ENCODE peak calls at places on chromosomes 4 and X, in nine cellular contexts. One of them, this sample, is unnamed.

GRCh38 chrX:8955521-8955920 is 78.4 kb downstream of the FAM9B start:
- DNase-seq in memory B cell: no peak
- DNase-seq in NAMALWA: no peak
- DNase-seq in upper lobe of right lung: no peak
- DNase-seq in psoas muscle: no peak
- DNase-seq in Calu3: no peak
- DNase-seq in hippocampal formation: no peak
- DNase-seq in mesenteric fat pad: no peak
- DNase-seq in NCI-H2081: no peak
- DNase-seq in this sample: no peak

GRCh38 chrX:138191998-138192397 is 519.5 kb downstream of the FGF13 start:
- DNase-seq in memory B cell: no peak
- DNase-seq in NAMALWA: peak; percentile 37
- DNase-seq in upper lobe of right lung: no peak
- DNase-seq in psoas muscle: no peak
- DNase-seq in Calu3: peak; percentile 21
- DNase-seq in hippocampal formation: no peak
- DNase-seq in mesenteric fat pad: no peak
- DNase-seq in NCI-H2081: no peak
- DNase-seq in this sample: peak; percentile 27

GRCh38 chr4:125115941-125116340 is 198.8 kb upstream of the FAT4 start:
- DNase-seq in memory B cell: no peak
- DNase-seq in NAMALWA: no peak
- DNase-seq in upper lobe of right lung: no peak
- DNase-seq in psoas muscle: no peak
- DNase-seq in Calu3: no peak
- DNase-seq in hippocampal formation: no peak
- DNase-seq in mesenteric fat pad: no peak
- DNase-seq in NCI-H2081: no peak
- DNase-seq in this sample: no peak

GRCh38 chr4:98749206-98749605 is 90.8 kb upstream of the TSPAN5 start:
- DNase-seq in memory B cell: no peak
- DNase-seq in NAMALWA: no peak
- DNase-seq in upper lobe of right lung: no peak
- DNase-seq in psoas muscle: no peak
- DNase-seq in Calu3: no peak
- DNase-seq in hippocampal formation: no peak
- DNase-seq in mesenteric fat pad: no peak
- DNase-seq in NCI-H2081: no peak
- DNase-seq in this sample: no peak

GRCh38 chrX:77293331-77293995 is 153.7 kb upstream of the FGF16 start:
- DNase-seq in memory B cell: no peak
- DNase-seq in NAMALWA: no peak
- DNase-seq in upper lobe of right lung: no peak
- DNase-seq in psoas muscle: no peak
- DNase-seq in Calu3: no peak
- DNase-seq in hippocampal formation: no peak
- DNase-seq in mesenteric fat pad: no peak
- DNase-seq in NCI-H2081: no peak
- DNase-seq in this sample: no peak

GRCh38 chr4:185513489-185514181 is 21.7 kb downstream of the PDLIM3 start:
- DNase-seq in memory B cell: no peak
- DNase-seq in NAMALWA: no peak
- DNase-seq in upper lobe of right lung: no peak
- DNase-seq in psoas muscle: peak; percentile 75
- DNase-seq in Calu3: no peak
- DNase-seq in hippocampal formation: no peak
- DNase-seq in mesenteric fat pad: no peak
- DNase-seq in NCI-H2081: no peak
- DNase-seq in this sample: no peak

GRCh38 chrX:119669424-119670037 is 23.4 kb downstream of the SEPTIN6 start:
- DNase-seq in memory B cell: no peak
- DNase-seq in NAMALWA: no peak
- DNase-seq in upper lobe of right lung: no peak
- DNase-seq in psoas muscle: no peak
- DNase-seq in Calu3: no peak
- DNase-seq in hippocampal formation: no peak
- DNase-seq in mesenteric fat pad: no peak
- DNase-seq in NCI-H2081: no peak
- DNase-seq in this sample: no peak

GRCh38 chr4:25889626-25890025 is 24.4 kb upstream of the SMIM20 start:
- DNase-seq in memory B cell: no peak
- DNase-seq in NAMALWA: no peak
- DNase-seq in upper lobe of right lung: no peak
- DNase-seq in psoas muscle: no peak
- DNase-seq in Calu3: no peak
- DNase-seq in hippocampal formation: no peak
- DNase-seq in mesenteric fat pad: no peak
- DNase-seq in NCI-H2081: no peak
- DNase-seq in this sample: peak; percentile 34

GRCh38 chr4:4559596-4559995 is 17.7 kb upstream of the STX18 start:
- DNase-seq in memory B cell: no peak
- DNase-seq in NAMALWA: no peak
- DNase-seq in upper lobe of right lung: no peak
- DNase-seq in psoas muscle: no peak
- DNase-seq in Calu3: peak; percentile 10
- DNase-seq in hippocampal formation: no peak
- DNase-seq in mesenteric fat pad: no peak
- DNase-seq in NCI-H2081: no peak
- DNase-seq in this sample: no peak

GRCh38 chrX:15376956-15377355 is 7.3 kb downstream of the VEGFD start:
- DNase-seq in memory B cell: no peak
- DNase-seq in NAMALWA: no peak
- DNase-seq in upper lobe of right lung: no peak
- DNase-seq in psoas muscle: no peak
- DNase-seq in Calu3: no peak
- DNase-seq in hippocampal formation: no peak
- DNase-seq in mesenteric fat pad: no peak
- DNase-seq in NCI-H2081: no peak
- DNase-seq in this sample: no peak

GRCh38 chrX:132716006-132716405 is 227.2 kb upstream of the MBNL3 start:
- DNase-seq in memory B cell: no peak
- DNase-seq in NAMALWA: no peak
- DNase-seq in upper lobe of right lung: no peak
- DNase-seq in psoas muscle: no peak
- DNase-seq in Calu3: no peak
- DNase-seq in hippocampal formation: no peak
- DNase-seq in mesenteric fat pad: no peak
- DNase-seq in NCI-H2081: no peak
- DNase-seq in this sample: no peak

GRCh38 chr4:100494166-100494565 is 23.7 kb downstream of the EMCN start:
- DNase-seq in memory B cell: no peak
- DNase-seq in NAMALWA: no peak
- DNase-seq in upper lobe of right lung: no peak
- DNase-seq in psoas muscle: no peak
- DNase-seq in Calu3: no peak
- DNase-seq in hippocampal formation: no peak
- DNase-seq in mesenteric fat pad: no peak
- DNase-seq in NCI-H2081: no peak
- DNase-seq in this sample: no peak

GRCh38 chr4:37793562-37793961 is 32.9 kb upstream of the PGM2 start:
- DNase-seq in memory B cell: peak; percentile 15
- DNase-seq in NAMALWA: peak; percentile 55
- DNase-seq in upper lobe of right lung: no peak
- DNase-seq in psoas muscle: no peak
- DNase-seq in Calu3: peak; percentile 15
- DNase-seq in hippocampal formation: no peak
- DNase-seq in mesenteric fat pad: no peak
- DNase-seq in NCI-H2081: peak; percentile 23
- DNase-seq in this sample: peak; percentile 3

GRCh38 chr4:124641715-124642380 is 70.7 kb downstream of the ANKRD50 start:
- DNase-seq in memory B cell: no peak
- DNase-seq in NAMALWA: peak; percentile 9
- DNase-seq in upper lobe of right lung: no peak
- DNase-seq in psoas muscle: no peak
- DNase-seq in Calu3: peak; percentile 47
- DNase-seq in hippocampal formation: no peak
- DNase-seq in mesenteric fat pad: no peak
- DNase-seq in NCI-H2081: no peak
- DNase-seq in this sample: peak; percentile 84

GRCh38 chr4:68734095-68734494 is 63.6 kb upstream of the UGT2B15 start:
- DNase-seq in memory B cell: no peak
- DNase-seq in NAMALWA: no peak
- DNase-seq in upper lobe of right lung: no peak
- DNase-seq in psoas muscle: no peak
- DNase-seq in Calu3: no peak
- DNase-seq in hippocampal formation: no peak
- DNase-seq in mesenteric fat pad: no peak
- DNase-seq in NCI-H2081: no peak
- DNase-seq in this sample: no peak